ENCODE peak calls at places on chromosomes 1 and 21, in nine cellular contexts. One of them, this sample, is unnamed.

GRCh38 chr21:15301014-15301413 is 236.2 kb upstream of the NRIP1 start:
- DNase-seq in AG04449: no peak
- DNase-seq in GM12865: peak
- DNase-seq in neural crest cell: no peak
- DNase-seq in transverse colon: no peak
- DNase-seq in PC-3: no peak
- DNase-seq in HFFc6: no peak
- DNase-seq in cardiac fibroblast: peak
- DNase-seq in GM12864: no peak
- DNase-seq in this sample: no peak

GRCh38 chr1:235588916-235589515 is 60.6 kb downstream of the GNG4 start:
- DNase-seq in cardiac fibroblast: peak
- DNase-seq in GM12865: no peak
- DNase-seq in transverse colon: no peak
- DNase-seq in AG04449: no peak
- DNase-seq in GM12864: no peak
- DNase-seq in PC-3: peak
- DNase-seq in neural crest cell: no peak
- DNase-seq in HFFc6: peak
- DNase-seq in this sample: no peak

GRCh38 chr1:7136166-7136953 is 351.1 kb downstream of the CAMTA1 start:
- DNase-seq in PC-3: no peak
- DNase-seq in AG04449: no peak
- DNase-seq in GM12864: no peak
- DNase-seq in transverse colon: no peak
- DNase-seq in GM12865: no peak
- DNase-seq in cardiac fibroblast: no peak
- DNase-seq in neural crest cell: no peak
- DNase-seq in HFFc6: no peak
- DNase-seq in this sample: no peak

GRCh38 chr1:53396563-53397268 is 62.5 kb upstream of the DMRTB1 start:
- DNase-seq in GM12865: no peak
- DNase-seq in PC-3: no peak
- DNase-seq in neural crest cell: no peak
- DNase-seq in cardiac fibroblast: no peak
- DNase-seq in transverse colon: no peak
- DNase-seq in GM12864: no peak
- DNase-seq in AG04449: no peak
- DNase-seq in HFFc6: no peak
- DNase-seq in this sample: no peak

GRCh38 chr1:183652547-183653467 is at the start of gene APOBEC4:
- DNase-seq in HFFc6: no peak
- DNase-seq in cardiac fibroblast: peak
- DNase-seq in neural crest cell: no peak
- DNase-seq in GM12865: peak
- DNase-seq in GM12864: no peak
- DNase-seq in transverse colon: peak
- DNase-seq in AG04449: no peak
- DNase-seq in PC-3: no peak
- DNase-seq in this sample: no peak

GRCh38 chr1:167904641-167905040 is 9.3 kb downstream of the ADCY10 start:
- DNase-seq in neural crest cell: no peak
- DNase-seq in GM12864: no peak
- DNase-seq in cardiac fibroblast: peak
- DNase-seq in PC-3: peak
- DNase-seq in HFFc6: peak
- DNase-seq in transverse colon: no peak
- DNase-seq in AG04449: peak
- DNase-seq in GM12865: no peak
- DNase-seq in this sample: no peak

GRCh38 chr1:50183734-50184133 is 75.0 kb downstream of the ELAVL4 start:
- DNase-seq in PC-3: no peak
- DNase-seq in AG04449: no peak
- DNase-seq in neural crest cell: no peak
- DNase-seq in HFFc6: no peak
- DNase-seq in cardiac fibroblast: no peak
- DNase-seq in GM12865: no peak
- DNase-seq in GM12864: no peak
- DNase-seq in transverse colon: no peak
- DNase-seq in this sample: no peak

GRCh38 chr1:1281533-1282321 is 1.5 kb downstream of the SCNN1D start:
- DNase-seq in transverse colon: peak
- DNase-seq in HFFc6: peak
- DNase-seq in GM12865: no peak
- DNase-seq in neural crest cell: no peak
- DNase-seq in cardiac fibroblast: peak
- DNase-seq in PC-3: peak
- DNase-seq in AG04449: no peak
- DNase-seq in GM12864: no peak
- DNase-seq in this sample: no peak

GRCh38 chr1:165943198-165943597 is 115.8 kb downstream of the UCK2 start:
- DNase-seq in neural crest cell: no peak
- DNase-seq in PC-3: peak
- DNase-seq in AG04449: no peak
- DNase-seq in cardiac fibroblast: peak
- DNase-seq in GM12864: no peak
- DNase-seq in HFFc6: no peak
- DNase-seq in transverse colon: no peak
- DNase-seq in GM12865: peak
- DNase-seq in this sample: no peak

GRCh38 chr1:22804333-22804906 is 93.8 kb downstream of the EPHB2 start:
- DNase-seq in HFFc6: no peak
- DNase-seq in neural crest cell: no peak
- DNase-seq in PC-3: peak
- DNase-seq in AG04449: no peak
- DNase-seq in transverse colon: no peak
- DNase-seq in GM12864: no peak
- DNase-seq in GM12865: no peak
- DNase-seq in cardiac fibroblast: no peak
- DNase-seq in this sample: no peak

GRCh38 chr1:174021611-174022079 is 512 bp downstream of the RC3H1 start:
- DNase-seq in AG04449: no peak
- DNase-seq in PC-3: peak
- DNase-seq in neural crest cell: no peak
- DNase-seq in HFFc6: no peak
- DNase-seq in transverse colon: peak
- DNase-seq in GM12864: no peak
- DNase-seq in cardiac fibroblast: peak
- DNase-seq in GM12865: peak
- DNase-seq in this sample: peak
- TF ChIP-seq CTCF in AG04449: no peak
- TF ChIP-seq CTCF in PC-3: no peak
- TF ChIP-seq CTCF in neural crest cell: no peak
- TF ChIP-seq CTCF in HFFc6: no peak
- TF ChIP-seq CTCF in transverse colon: no peak
- TF ChIP-seq CTCF in GM12864: no peak
- TF ChIP-seq CTCF in cardiac fibroblast: no peak
- TF ChIP-seq CTCF in GM12865: no peak
- TF ChIP-seq CTCF in this sample: no peak

GRCh38 chr1:42720868-42721267 is 19.2 kb downstream of the CLDN19 start:
- DNase-seq in GM12865: no peak
- DNase-seq in transverse colon: no peak
- DNase-seq in AG04449: no peak
- DNase-seq in GM12864: no peak
- DNase-seq in neural crest cell: no peak
- DNase-seq in cardiac fibroblast: no peak
- DNase-seq in PC-3: no peak
- DNase-seq in HFFc6: no peak
- DNase-seq in this sample: no peak

GRCh38 chr1:42723511-42723910 is 16.5 kb downstream of the CLDN19 start:
- DNase-seq in PC-3: no peak
- DNase-seq in HFFc6: no peak
- DNase-seq in AG04449: no peak
- DNase-seq in neural crest cell: no peak
- DNase-seq in transverse colon: no peak
- DNase-seq in cardiac fibroblast: no peak
- DNase-seq in GM12864: no peak
- DNase-seq in GM12865: no peak
- DNase-seq in this sample: no peak

GRCh38 chr1:42721926-42722325 is 18.1 kb downstream of the CLDN19 start:
- DNase-seq in AG04449: no peak
- DNase-seq in neural crest cell: no peak
- DNase-seq in GM12864: no peak
- DNase-seq in cardiac fibroblast: no peak
- DNase-seq in GM12865: no peak
- DNase-seq in HFFc6: no peak
- DNase-seq in PC-3: no peak
- DNase-seq in transverse colon: no peak
- DNase-seq in this sample: no peak
- TF ChIP-seq CTCF in AG04449: no peak
- TF ChIP-seq CTCF in neural crest cell: no peak
- TF ChIP-seq CTCF in GM12864: no peak
- TF ChIP-seq CTCF in cardiac fibroblast: no peak
- TF ChIP-seq CTCF in GM12865: no peak
- TF ChIP-seq CTCF in HFFc6: no peak
- TF ChIP-seq CTCF in PC-3: no peak
- TF ChIP-seq CTCF in transverse colon: no peak
- TF ChIP-seq CTCF in this sample: no peak

DNA sequence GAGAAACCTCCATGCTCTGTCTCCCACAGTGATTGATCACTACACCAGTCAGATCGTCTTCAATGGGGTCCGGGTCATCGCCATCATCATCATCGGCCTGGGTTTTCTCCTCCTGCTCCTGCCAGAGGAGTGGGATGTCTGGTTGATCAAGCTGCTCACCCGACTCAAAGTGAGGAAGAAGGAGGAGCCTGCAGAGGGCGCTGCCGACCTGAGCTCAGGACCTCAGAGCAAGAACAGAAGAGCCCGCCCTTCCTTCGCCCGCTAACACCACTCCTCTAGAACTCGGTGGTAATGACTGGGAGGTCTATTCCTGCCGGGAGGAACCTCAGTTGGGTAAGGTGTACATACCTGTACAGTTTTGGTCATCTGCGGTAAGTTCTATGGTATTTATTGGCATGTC is 50.3 kb upstream of the COA6 start:
- DNase-seq in transverse colon: peak
- DNase-seq in cardiac fibroblast: peak
- DNase-seq in GM12865: peak
- DNase-seq in PC-3: peak
- DNase-seq in neural crest cell: peak
- DNase-seq in AG04449: no peak
- DNase-seq in HFFc6: no peak
- DNase-seq in GM12864: no peak
- DNase-seq in this sample: peak
- TF ChIP-seq CTCF in transverse colon: no peak
- TF ChIP-seq CTCF in cardiac fibroblast: peak
- TF ChIP-seq CTCF in GM12865: peak
- TF ChIP-seq CTCF in PC-3: peak
- TF ChIP-seq CTCF in neural crest cell: peak
- TF ChIP-seq CTCF in AG04449: peak
- TF ChIP-seq CTCF in HFFc6: peak
- TF ChIP-seq CTCF in GM12864: peak
- TF ChIP-seq CTCF in this sample: peak

GRCh38 chr1:209010831-209011230 is 572.7 kb upstream of the CAMK1G start:
- DNase-seq in HFFc6: no peak
- DNase-seq in transverse colon: no peak
- DNase-seq in PC-3: no peak
- DNase-seq in neural crest cell: no peak
- DNase-seq in GM12864: no peak
- DNase-seq in cardiac fibroblast: no peak
- DNase-seq in AG04449: no peak
- DNase-seq in GM12865: no peak
- DNase-seq in this sample: no peak
- TF ChIP-seq CTCF in HFFc6: no peak
- TF ChIP-seq CTCF in transverse colon: no peak
- TF ChIP-seq CTCF in PC-3: no peak
- TF ChIP-seq CTCF in neural crest cell: no peak
- TF ChIP-seq CTCF in GM12864: no peak
- TF ChIP-seq CTCF in cardiac fibroblast: no peak
- TF ChIP-seq CTCF in AG04449: no peak
- TF ChIP-seq CTCF in GM12865: no peak
- TF ChIP-seq CTCF in this sample: no peak

GRCh38 chr1:205438213-205439158 is 16.6 kb upstream of the LEMD1 start:
- DNase-seq in PC-3: peak
- DNase-seq in GM12864: no peak
- DNase-seq in transverse colon: peak
- DNase-seq in AG04449: no peak
- DNase-seq in neural crest cell: no peak
- DNase-seq in GM12865: peak
- DNase-seq in cardiac fibroblast: peak
- DNase-seq in HFFc6: peak
- DNase-seq in this sample: no peak
- TF ChIP-seq CTCF in PC-3: peak
- TF ChIP-seq CTCF in GM12864: peak
- TF ChIP-seq CTCF in transverse colon: peak
- TF ChIP-seq CTCF in AG04449: peak
- TF ChIP-seq CTCF in neural crest cell: peak
- TF ChIP-seq CTCF in GM12865: peak
- TF ChIP-seq CTCF in cardiac fibroblast: peak
- TF ChIP-seq CTCF in HFFc6: peak
- TF ChIP-seq CTCF in this sample: no peak

DNA sequence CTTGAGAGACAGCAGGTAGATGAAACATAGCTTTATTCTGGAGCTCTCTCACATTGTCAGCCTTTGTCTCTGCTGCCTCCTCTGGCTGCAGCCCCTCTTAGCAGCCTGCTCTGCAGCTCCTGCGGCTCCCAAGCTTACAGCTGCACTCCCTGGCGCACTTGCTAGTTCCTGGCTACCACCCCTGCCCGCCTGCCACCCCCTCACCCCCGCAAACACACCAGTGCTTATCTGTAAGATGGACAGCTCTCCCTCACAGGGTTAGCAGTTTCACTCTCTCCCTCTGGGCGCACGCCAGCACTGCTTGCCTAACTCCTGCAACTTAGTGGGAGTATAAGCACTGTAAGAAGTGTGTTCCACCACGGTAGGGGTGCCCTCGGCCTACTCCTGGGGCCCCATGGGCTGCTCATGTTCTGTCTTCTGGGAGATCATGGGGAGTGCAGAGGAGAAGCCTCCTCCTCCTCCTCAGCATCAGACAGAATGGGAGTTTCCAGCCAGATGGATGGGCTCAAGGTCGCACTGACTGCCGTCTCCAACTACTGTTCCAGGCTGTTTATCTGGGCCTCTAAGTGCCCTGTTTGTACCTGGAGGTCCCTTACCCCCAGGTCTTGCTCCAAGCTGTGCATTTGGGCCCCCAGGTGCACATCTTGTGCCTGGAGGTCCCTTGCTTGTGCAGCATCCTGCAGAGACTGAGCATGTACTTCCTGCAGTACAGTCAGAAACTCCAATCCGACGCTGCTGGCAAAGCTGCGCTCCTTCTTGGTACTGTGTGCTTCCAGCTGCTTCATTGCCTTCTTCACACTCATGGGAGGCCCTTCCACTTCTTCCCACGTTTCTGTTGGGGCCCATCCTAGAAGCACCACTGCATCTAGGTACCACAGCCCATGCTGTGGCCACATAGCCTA is 1388.1 kb downstream of the AMY1C start:
- DNase-seq in neural crest cell: peak
- DNase-seq in AG04449: no peak
- DNase-seq in cardiac fibroblast: no peak
- DNase-seq in GM12865: peak
- DNase-seq in PC-3: peak
- DNase-seq in HFFc6: no peak
- DNase-seq in transverse colon: no peak
- DNase-seq in GM12864: no peak
- DNase-seq in this sample: peak
- TF ChIP-seq CTCF in neural crest cell: peak
- TF ChIP-seq CTCF in AG04449: no peak
- TF ChIP-seq CTCF in cardiac fibroblast: no peak
- TF ChIP-seq CTCF in GM12865: peak
- TF ChIP-seq CTCF in PC-3: peak
- TF ChIP-seq CTCF in HFFc6: no peak
- TF ChIP-seq CTCF in transverse colon: no peak
- TF ChIP-seq CTCF in GM12864: peak
- TF ChIP-seq CTCF in this sample: peak